ENCODE peak calls at places on chromosomes 11 and 22, in five cellular contexts. M is stimulated activated naive CD8-positive, alpha-beta T cell treated with anti-CD3 and anti-CD28 coated beads, Interleukin-15, Interleukin-2, amounts not matched to agents 100 U/mL and 50 U/mL, for 24 hours; F is stimulated activated CD4-positive, alpha-beta T cell treated with anti-CD3 and anti-CD28 coated beads, Interleukin-4, amount 100 ng/mL, for 24 hours; Z is activated T-cell treated with anti-CD3 and anti-CD28 coated beads for 48 hours; K is amniotic stem cell. O is an unnamed sample.

GRCh38 chr11:9180784-9181183 is 84.4 kb downstream of the DENND5A start:
- DNase-seq in M (no peak), F (no peak), Z (no peak), K (no peak), O (no peak)

GRCh38 chr11:125624756-125625213 is at the start of gene CHEK1:
- DNase-seq in M (no peak), F (no peak), Z (no peak), K (no peak), O (no peak)

GRCh38 chr11:126700773-126701554 is 299.6 kb downstream of the KIRREL3 start:
- DNase-seq in M (no peak), F (no peak), Z (no peak), K (no peak), O (no peak)

GRCh38 chr22:37559901-37560681 is at the start of gene CDC42EP1:
- DNase-seq in M (no peak), F (no peak), Z (no peak), K (no peak), O (no peak)

GRCh38 chr22:31230155-31230870 is 18.2 kb downstream of the LIMK2 start:
- DNase-seq in M (no peak), F (no peak), Z (no peak), K (no peak), O (no peak)

GRCh38 chr22:48957311-48957986 is 870.2 kb downstream of the BRD1 start:
- DNase-seq in M (no peak), F (no peak), Z (no peak), K (no peak), O (no peak)

GRCh38 chr11:87219266-87219665 is 181.5 kb downstream of the TMEM135 start:
- DNase-seq in M (peak), F (no peak), Z (no peak), K (no peak), O (no peak)

GRCh38 chr11:35157814-35158213 is 18.8 kb downstream of the CD44 start:
- DNase-seq in M (no peak), F (no peak), Z (no peak), K (no peak), O (no peak)

GRCh38 chr11:124863826-124864165 is 1.4 kb upstream of the ROBO3 start:
- DNase-seq in M (no peak), F (no peak), Z (no peak), K (no peak), O (no peak)

GRCh38 chr11:72951815-72952340 is 137.7 kb downstream of the ATG16L2 start:
- DNase-seq in M (no peak), F (no peak), Z (no peak), K (no peak), O (no peak)

GRCh38 chr22:43491177-43491576 is 79.4 kb downstream of the MPPED1 start:
- DNase-seq in M (no peak), F (no peak), Z (no peak), K (no peak), O (no peak)

GRCh38 chr22:25488244-25489020 is 76.0 kb upstream of the GRK3 start:
- DNase-seq in M (peak), F (peak), Z (peak), K (peak), O (peak)

GRCh38 chr11:32829157-32829679 is 509 bp upstream of the PRRG4 start:
- DNase-seq in M (no peak), F (no peak), Z (no peak), K (no peak), O (no peak)

GRCh38 chr11:70065318-70066135 is 12.6 kb upstream of the ANO1 start:
- DNase-seq in M (no peak), F (no peak), Z (no peak), K (no peak), O (no peak)

GRCh38 chr22:48433647-48434046 is 1394.0 kb downstream of the BRD1 start:
- DNase-seq in M (no peak), F (no peak), Z (no peak), K (no peak), O (no peak)

GRCh38 chr11:76166314-76166713 is 40.0 kb downstream of the WNT11 start:
- DNase-seq in M (peak), F (peak), Z (peak), K (no peak), O (no peak)

GRCh38 chr11:92180664-92181251 is 43.9 kb upstream of the FAT3 start:
- DNase-seq in M (no peak), F (no peak), Z (no peak), K (no peak), O (no peak)

GRCh38 chr11:114246321-114247069 is 49.7 kb upstream of the NNMT start:
- DNase-seq in M (no peak), F (no peak), Z (no peak), K (no peak), O (no peak)

GRCh38 chr22:29658171-29658570 is 54.7 kb downstream of the NF2 start:
- DNase-seq in M (no peak), F (no peak), Z (no peak), K (no peak), O (no peak)

GRCh38 chr11:84014539-84014938 is 728.4 kb upstream of the CCDC90B start:
- DNase-seq in M (no peak), F (no peak), Z (no peak), K (no peak), O (no peak)

GRCh38 chr11:65314501-65315203 is at the start of gene CDC42EP2:
- DNase-seq in M (peak), F (peak), Z (peak), K (peak), O (peak)

GRCh38 chr11:128888034-128888985 is 2.8 kb upstream of the KCNJ5 start:
- DNase-seq in M (no peak), F (no peak), Z (no peak), K (no peak), O (no peak)

GRCh38 chr11:73428227-73428626 is 52.0 kb downstream of the RELT start:
- DNase-seq in M (no peak), F (no peak), Z (no peak), K (no peak), O (no peak)

GRCh38 chr11:11143849-11144248 is 209.2 kb downstream of the CSNK2A3 start:
- DNase-seq in M (no peak), F (no peak), Z (no peak), K (no peak), O (no peak)